ENCODE peak calls at places on chromosomes 5 and 9, in nine cellular contexts. One of them, this sample, is unnamed.
A peak's percentile ranks its signal among the peaks of the same experiment; 100 is the strongest.

GRCh38 chr9:129497064-129497836 is 123.7 kb downstream of the C9orf50 start:
- DNase-seq in fibroblast of lung: peak; percentile 43
- DNase-seq in BJ: no peak
- DNase-seq in AG09309: no peak
- DNase-seq in left ventricle myocardium inferior: peak; percentile 47
- DNase-seq in astrocyte of the spinal cord: no peak
- DNase-seq in fibroblast of pulmonary artery: no peak
- DNase-seq in foreskin fibroblast: no peak
- DNase-seq in heart right ventricle: peak; percentile 36
- DNase-seq in this sample: no peak

GRCh38 chr5:35003018-35003957 is 44.5 kb downstream of the AGXT2 start:
- DNase-seq in fibroblast of lung: peak; percentile 26
- DNase-seq in BJ: no peak
- DNase-seq in AG09309: no peak
- DNase-seq in left ventricle myocardium inferior: no peak
- DNase-seq in astrocyte of the spinal cord: peak; percentile 49
- DNase-seq in fibroblast of pulmonary artery: peak; percentile 62
- DNase-seq in foreskin fibroblast: peak; percentile 31
- DNase-seq in heart right ventricle: peak; percentile 24
- DNase-seq in this sample: peak; percentile 62

GRCh38 chr9:70947519-70947918 is 173.9 kb downstream of the TRPM3 start:
- DNase-seq in fibroblast of lung: no peak
- DNase-seq in BJ: no peak
- DNase-seq in AG09309: no peak
- DNase-seq in left ventricle myocardium inferior: no peak
- DNase-seq in astrocyte of the spinal cord: no peak
- DNase-seq in fibroblast of pulmonary artery: no peak
- DNase-seq in foreskin fibroblast: no peak
- DNase-seq in heart right ventricle: no peak
- DNase-seq in this sample: no peak

GRCh38 chr9:112072721-112073553 is 102.2 kb downstream of the SUSD1 start:
- DNase-seq in fibroblast of lung: peak; percentile 96
- DNase-seq in BJ: no peak
- DNase-seq in AG09309: peak; percentile 98
- DNase-seq in left ventricle myocardium inferior: no peak
- DNase-seq in astrocyte of the spinal cord: peak; percentile 86
- DNase-seq in fibroblast of pulmonary artery: peak; percentile 98
- DNase-seq in foreskin fibroblast: peak; percentile 75
- DNase-seq in heart right ventricle: no peak
- DNase-seq in this sample: peak; percentile 95

GRCh38 chr5:90461303-90461702 is 13.3 kb downstream of the MBLAC2 start:
- DNase-seq in fibroblast of lung: no peak
- DNase-seq in BJ: no peak
- DNase-seq in AG09309: no peak
- DNase-seq in left ventricle myocardium inferior: no peak
- DNase-seq in astrocyte of the spinal cord: no peak
- DNase-seq in fibroblast of pulmonary artery: no peak
- DNase-seq in foreskin fibroblast: no peak
- DNase-seq in heart right ventricle: no peak
- DNase-seq in this sample: no peak

GRCh38 chr5:163386352-163386751 is 51.0 kb upstream of the CCNG1 start:
- DNase-seq in fibroblast of lung: no peak
- DNase-seq in BJ: no peak
- DNase-seq in AG09309: no peak
- DNase-seq in left ventricle myocardium inferior: no peak
- DNase-seq in astrocyte of the spinal cord: no peak
- DNase-seq in fibroblast of pulmonary artery: no peak
- DNase-seq in foreskin fibroblast: no peak
- DNase-seq in heart right ventricle: no peak
- DNase-seq in this sample: no peak

GRCh38 chr5:138360941-138361452 is 8.5 kb downstream of the KDM3B start:
- DNase-seq in fibroblast of lung: no peak
- DNase-seq in BJ: no peak
- DNase-seq in AG09309: no peak
- DNase-seq in left ventricle myocardium inferior: no peak
- DNase-seq in astrocyte of the spinal cord: no peak
- DNase-seq in fibroblast of pulmonary artery: no peak
- DNase-seq in foreskin fibroblast: no peak
- DNase-seq in heart right ventricle: no peak
- DNase-seq in this sample: no peak

GRCh38 chr5:10934789-10935355 is 173.8 kb upstream of the DAP start:
- DNase-seq in fibroblast of lung: no peak
- DNase-seq in BJ: no peak
- DNase-seq in AG09309: no peak
- DNase-seq in left ventricle myocardium inferior: no peak
- DNase-seq in astrocyte of the spinal cord: no peak
- DNase-seq in fibroblast of pulmonary artery: no peak
- DNase-seq in foreskin fibroblast: no peak
- DNase-seq in heart right ventricle: no peak
- DNase-seq in this sample: no peak

GRCh38 chr5:19258686-19259085 is 729.3 kb downstream of the CDH18 start:
- DNase-seq in fibroblast of lung: no peak
- DNase-seq in BJ: no peak
- DNase-seq in AG09309: no peak
- DNase-seq in left ventricle myocardium inferior: no peak
- DNase-seq in astrocyte of the spinal cord: peak; percentile 7
- DNase-seq in fibroblast of pulmonary artery: no peak
- DNase-seq in foreskin fibroblast: no peak
- DNase-seq in heart right ventricle: no peak
- DNase-seq in this sample: no peak

GRCh38 chr9:6488395-6488794 is 75.4 kb downstream of the UHRF2 start:
- DNase-seq in fibroblast of lung: no peak
- DNase-seq in BJ: no peak
- DNase-seq in AG09309: no peak
- DNase-seq in left ventricle myocardium inferior: no peak
- DNase-seq in astrocyte of the spinal cord: no peak
- DNase-seq in fibroblast of pulmonary artery: no peak
- DNase-seq in foreskin fibroblast: no peak
- DNase-seq in heart right ventricle: no peak
- DNase-seq in this sample: no peak
- TF ChIP-seq CTCF in fibroblast of lung: no peak
- TF ChIP-seq CTCF in BJ: no peak
- TF ChIP-seq CTCF in AG09309: no peak
- TF ChIP-seq CTCF in left ventricle myocardium inferior: no peak
- TF ChIP-seq CTCF in astrocyte of the spinal cord: no peak
- TF ChIP-seq CTCF in fibroblast of pulmonary artery: no peak
- TF ChIP-seq CTCF in foreskin fibroblast: no peak
- TF ChIP-seq CTCF in heart right ventricle: no peak
- TF ChIP-seq CTCF in this sample: no peak

GRCh38 chr5:181173027-181173419 is 25.6 kb downstream of the OR2V2 start:
- DNase-seq in fibroblast of lung: no peak
- DNase-seq in BJ: no peak
- DNase-seq in AG09309: no peak
- DNase-seq in left ventricle myocardium inferior: no peak
- DNase-seq in astrocyte of the spinal cord: no peak
- DNase-seq in fibroblast of pulmonary artery: no peak
- DNase-seq in foreskin fibroblast: no peak
- DNase-seq in heart right ventricle: no peak
- DNase-seq in this sample: peak; percentile 70
- H3K4me3 ChIP-seq in fibroblast of lung: no peak overlapping the region
- H3K4me3 ChIP-seq in BJ: no peak overlapping the region
- H3K4me3 ChIP-seq in AG09309: no peak overlapping the region
- H3K4me3 ChIP-seq in left ventricle myocardium inferior: peak overlapping the region; percentile 36
- H3K4me3 ChIP-seq in astrocyte of the spinal cord: peak overlapping the region; percentile 14
- H3K4me3 ChIP-seq in fibroblast of pulmonary artery: no peak overlapping the region
- H3K4me3 ChIP-seq in foreskin fibroblast: no peak overlapping the region
- H3K4me3 ChIP-seq in heart right ventricle: peak overlapping the region; percentile 9
- H3K4me3 ChIP-seq in this sample: peak overlapping the region; percentile 38

GRCh38 chr9:127395491-127396252 is 1.3 kb upstream of the SLC2A8 start:
- DNase-seq in fibroblast of lung: peak; percentile 2
- DNase-seq in BJ: no peak
- DNase-seq in AG09309: no peak
- DNase-seq in left ventricle myocardium inferior: no peak
- DNase-seq in astrocyte of the spinal cord: no peak
- DNase-seq in fibroblast of pulmonary artery: no peak
- DNase-seq in foreskin fibroblast: no peak
- DNase-seq in heart right ventricle: no peak
- DNase-seq in this sample: no peak

GRCh38 chr9:127396253-127396807 is 639 bp upstream of the SLC2A8 start:
- DNase-seq in fibroblast of lung: no peak
- DNase-seq in BJ: no peak
- DNase-seq in AG09309: no peak
- DNase-seq in left ventricle myocardium inferior: no peak
- DNase-seq in astrocyte of the spinal cord: no peak
- DNase-seq in fibroblast of pulmonary artery: no peak
- DNase-seq in foreskin fibroblast: no peak
- DNase-seq in heart right ventricle: no peak
- DNase-seq in this sample: no peak

GRCh38 chr9:127397722-127398647 is 1.0 kb downstream of the SLC2A8 start:
- DNase-seq in fibroblast of lung: peak; percentile 25
- DNase-seq in BJ: no peak
- DNase-seq in AG09309: no peak
- DNase-seq in left ventricle myocardium inferior: peak; percentile 50
- DNase-seq in astrocyte of the spinal cord: peak; percentile 37
- DNase-seq in fibroblast of pulmonary artery: peak; percentile 20
- DNase-seq in foreskin fibroblast: peak; percentile 34
- DNase-seq in heart right ventricle: peak; percentile 39
- DNase-seq in this sample: peak; percentile 14

GRCh38 chr9:127398715-127399400 is 1.9 kb downstream of the SLC2A8 start:
- DNase-seq in fibroblast of lung: no peak
- DNase-seq in BJ: no peak
- DNase-seq in AG09309: no peak
- DNase-seq in left ventricle myocardium inferior: no peak
- DNase-seq in astrocyte of the spinal cord: no peak
- DNase-seq in fibroblast of pulmonary artery: no peak
- DNase-seq in foreskin fibroblast: no peak
- DNase-seq in heart right ventricle: no peak
- DNase-seq in this sample: no peak

GRCh38 chr9:127396808-127397721 is at the start of gene SLC2A8:
- DNase-seq in fibroblast of lung: peak; percentile 98
- DNase-seq in BJ: peak; percentile 98
- DNase-seq in AG09309: peak; percentile 86
- DNase-seq in left ventricle myocardium inferior: peak; percentile 98
- DNase-seq in astrocyte of the spinal cord: peak; percentile 100
- DNase-seq in fibroblast of pulmonary artery: peak; percentile 98
- DNase-seq in foreskin fibroblast: peak; percentile 98
- DNase-seq in heart right ventricle: peak; percentile 99
- DNase-seq in this sample: peak; percentile 94
- TF ChIP-seq CTCF in fibroblast of lung: no peak
- TF ChIP-seq CTCF in BJ: no peak
- TF ChIP-seq CTCF in AG09309: peak; percentile 4
- TF ChIP-seq CTCF in left ventricle myocardium inferior: peak; percentile 28
- TF ChIP-seq CTCF in astrocyte of the spinal cord: peak; percentile 6
- TF ChIP-seq CTCF in fibroblast of pulmonary artery: no peak
- TF ChIP-seq CTCF in foreskin fibroblast: no peak
- TF ChIP-seq CTCF in heart right ventricle: peak; percentile 14
- TF ChIP-seq CTCF in this sample: no peak

DNA sequence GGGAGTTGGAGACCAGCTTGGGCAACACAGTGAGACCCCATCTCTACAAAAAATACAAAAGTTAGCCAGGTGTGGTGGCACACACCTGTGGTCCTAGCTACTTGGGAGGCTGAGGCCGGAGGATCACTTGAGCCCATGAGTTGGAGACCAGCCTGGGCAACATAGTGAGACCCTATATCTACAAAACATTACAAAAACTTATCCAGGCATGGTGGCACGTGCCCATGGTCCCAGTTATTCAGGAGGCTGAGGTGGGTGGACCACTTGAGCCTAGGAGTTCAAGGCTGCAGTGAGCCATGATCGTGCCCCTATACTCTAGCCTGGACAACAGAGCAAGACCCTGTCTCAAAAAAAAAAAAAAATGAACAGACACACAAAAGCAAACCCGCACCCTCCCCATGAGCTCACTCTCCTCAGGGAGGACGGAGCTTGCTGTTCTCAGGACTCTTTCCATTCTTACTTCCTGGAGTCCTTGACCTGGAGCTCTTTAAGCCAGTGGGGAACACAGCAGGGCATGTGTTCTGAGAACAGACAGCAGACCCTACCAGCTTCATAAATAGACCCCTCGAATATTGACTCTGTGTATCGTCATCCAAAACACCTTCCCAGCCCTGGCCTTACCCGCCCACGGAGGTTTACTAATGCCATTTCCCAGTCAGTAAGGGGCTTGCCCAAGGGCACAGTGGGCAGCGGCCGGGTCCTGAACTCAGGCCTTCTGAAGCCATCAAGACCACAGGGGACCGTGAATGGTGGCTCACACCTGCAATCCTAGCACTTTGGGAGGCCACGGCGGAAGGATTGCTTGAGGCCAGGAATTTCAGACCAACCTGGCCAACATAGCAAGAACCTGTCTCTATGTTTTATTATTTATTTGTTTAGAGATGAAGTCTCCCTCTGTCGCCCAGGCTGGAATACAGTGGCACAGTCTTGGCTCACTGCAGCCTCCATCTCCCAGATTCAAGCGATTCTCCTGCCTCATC is 11.1 kb downstream of the PTGES2 start:
- DNase-seq in fibroblast of lung: no peak
- DNase-seq in BJ: no peak
- DNase-seq in AG09309: no peak
- DNase-seq in left ventricle myocardium inferior: no peak
- DNase-seq in astrocyte of the spinal cord: no peak
- DNase-seq in fibroblast of pulmonary artery: no peak
- DNase-seq in foreskin fibroblast: no peak
- DNase-seq in heart right ventricle: no peak
- DNase-seq in this sample: no peak
- H3K4me3 ChIP-seq in fibroblast of lung: no peak overlapping the region
- H3K4me3 ChIP-seq in BJ: no peak overlapping the region
- H3K4me3 ChIP-seq in AG09309: no peak overlapping the region
- H3K4me3 ChIP-seq in left ventricle myocardium inferior: no peak overlapping the region
- H3K4me3 ChIP-seq in astrocyte of the spinal cord: no peak overlapping the region
- H3K4me3 ChIP-seq in fibroblast of pulmonary artery: no peak overlapping the region
- H3K4me3 ChIP-seq in foreskin fibroblast: no peak overlapping the region
- H3K4me3 ChIP-seq in heart right ventricle: no peak overlapping the region
- H3K4me3 ChIP-seq in this sample: no peak overlapping the region

GRCh38 chr5:106420102-106420501 is 1250.6 kb downstream of the EFNA5 start:
- DNase-seq in fibroblast of lung: no peak
- DNase-seq in BJ: no peak
- DNase-seq in AG09309: no peak
- DNase-seq in left ventricle myocardium inferior: no peak
- DNase-seq in astrocyte of the spinal cord: no peak
- DNase-seq in fibroblast of pulmonary artery: no peak
- DNase-seq in foreskin fibroblast: no peak
- DNase-seq in heart right ventricle: no peak
- DNase-seq in this sample: no peak
- TF ChIP-seq CTCF in fibroblast of lung: no peak
- TF ChIP-seq CTCF in BJ: no peak
- TF ChIP-seq CTCF in AG09309: no peak
- TF ChIP-seq CTCF in left ventricle myocardium inferior: no peak
- TF ChIP-seq CTCF in astrocyte of the spinal cord: no peak
- TF ChIP-seq CTCF in fibroblast of pulmonary artery: no peak
- TF ChIP-seq CTCF in foreskin fibroblast: no peak
- TF ChIP-seq CTCF in heart right ventricle: no peak
- TF ChIP-seq CTCF in this sample: no peak

GRCh38 chr5:144169904-144170275 is 569 bp downstream of the YIPF5 start:
- DNase-seq in fibroblast of lung: no peak
- DNase-seq in BJ: no peak
- DNase-seq in AG09309: no peak
- DNase-seq in left ventricle myocardium inferior: no peak
- DNase-seq in astrocyte of the spinal cord: no peak
- DNase-seq in fibroblast of pulmonary artery: no peak
- DNase-seq in foreskin fibroblast: no peak
- DNase-seq in heart right ventricle: no peak
- DNase-seq in this sample: no peak
- H3K4me3 ChIP-seq in fibroblast of lung: peak overlapping the region; percentile 97
- H3K4me3 ChIP-seq in BJ: peak overlapping the region; percentile 70
- H3K4me3 ChIP-seq in AG09309: peak overlapping the region; percentile 66
- H3K4me3 ChIP-seq in left ventricle myocardium inferior: peak overlapping the region; percentile 92
- H3K4me3 ChIP-seq in astrocyte of the spinal cord: peak overlapping the region; percentile 71
- H3K4me3 ChIP-seq in fibroblast of pulmonary artery: peak overlapping the region; percentile 88
- H3K4me3 ChIP-seq in foreskin fibroblast: peak overlapping the region; percentile 97
- H3K4me3 ChIP-seq in heart right ventricle: peak overlapping the region; percentile 77
- H3K4me3 ChIP-seq in this sample: peak overlapping the region; percentile 92

GRCh38 chr9:122095010-122095767 is 2.1 kb upstream of the TTLL11 start:
- DNase-seq in fibroblast of lung: peak; percentile 44
- DNase-seq in BJ: no peak
- DNase-seq in AG09309: no peak
- DNase-seq in left ventricle myocardium inferior: no peak
- DNase-seq in astrocyte of the spinal cord: peak; percentile 79
- DNase-seq in fibroblast of pulmonary artery: peak; percentile 79
- DNase-seq in foreskin fibroblast: peak; percentile 33
- DNase-seq in heart right ventricle: peak; percentile 54
- DNase-seq in this sample: peak; percentile 68
- TF ChIP-seq CTCF in fibroblast of lung: peak; percentile 77
- TF ChIP-seq CTCF in BJ: peak; percentile 75
- TF ChIP-seq CTCF in AG09309: peak; percentile 74
- TF ChIP-seq CTCF in left ventricle myocardium inferior: peak; percentile 70
- TF ChIP-seq CTCF in astrocyte of the spinal cord: peak; percentile 79
- TF ChIP-seq CTCF in fibroblast of pulmonary artery: peak; percentile 77
- TF ChIP-seq CTCF in foreskin fibroblast: peak; percentile 68
- TF ChIP-seq CTCF in heart right ventricle: peak; percentile 68
- TF ChIP-seq CTCF in this sample: peak; percentile 81